ENCODE peak calls at places on chromosome 19, in six cellular contexts. R is IMR-90, V is A549, X is K562, L is HCT116, U is SK-N-SH. J is an unnamed sample.

GRCh38 chr19:57269515-57270250 is 10.6 kb upstream of the ZNF460 start:
- DNase-seq in R (peak; percentile 96), V (no peak), X (no peak), L (no peak), U (peak; percentile 7), J (no peak)

GRCh38 chr19:40376286-40376862 is 13.6 kb downstream of the HIPK4 start:
- DNase-seq in R (no peak), V (no peak), X (no peak), L (no peak), U (peak; percentile 14), J (no peak)

GRCh38 chr19:1646149-1646930 is 6.1 kb downstream of the TCF3 start:
- DNase-seq in R (no peak), V (no peak), X (no peak), L (no peak), U (no peak), J (no peak)

GRCh38 chr19:18379803-18380747 is 5.9 kb upstream of the GDF15 start:
- DNase-seq in R (peak; percentile 96), V (peak; percentile 99), X (peak; percentile 45), L (peak; percentile 93), U (no peak), J (peak; percentile 98)

GRCh38 chr19:7349961-7350711 is 1.4 kb downstream of the ARHGEF18 start:
- DNase-seq in R (no peak), V (no peak), X (no peak), L (no peak), U (no peak), J (no peak)

GRCh38 chr19:510606-511100 is 3.4 kb downstream of the TPGS1 start:
- DNase-seq in R (peak; percentile 81), V (peak; percentile 87), X (peak; percentile 69), L (peak; percentile 80), U (peak; percentile 93), J (peak; percentile 82)

GRCh38 chr19:10602330-10603083 is 15.4 kb upstream of the AP1M2 start:
- DNase-seq in R (peak; percentile 48), V (peak; percentile 63), X (peak; percentile 99), L (peak; percentile 26), U (peak; percentile 100), J (peak; percentile 31)

GRCh38 chr19:16338470-16339360 is 14.1 kb downstream of the KLF2 start:
- DNase-seq in R (peak; percentile 96), V (peak; percentile 72), X (no peak), L (peak; percentile 56), U (no peak), J (peak; percentile 28)

GRCh38 chr19:55441319-55441691 is 1.8 kb downstream of the SHISA7 start:
- DNase-seq in R (no peak), V (no peak), X (no peak), L (no peak), U (no peak), J (no peak)

GRCh38 chr19:1690570-1691307 is 38.3 kb upstream of the TCF3 start:
- DNase-seq in R (no peak), V (no peak), X (peak; percentile 96), L (no peak), U (peak; percentile 90), J (no peak)

GRCh38 chr19:41327499-41328156 is 17.7 kb downstream of the CCDC97 start:
- DNase-seq in R (peak; percentile 49), V (peak; percentile 71), X (no peak), L (no peak), U (peak; percentile 44), J (no peak)

GRCh38 chr19:51698296-51698695 is 5.2 kb downstream of the SPACA6 start:
- DNase-seq in R (peak; percentile 58), V (no peak), X (no peak), L (no peak), U (peak; percentile 5), J (no peak)

GRCh38 chr19:2221250-2221831 is 14.8 kb downstream of the PLEKHJ1 start:
- DNase-seq in R (peak; percentile 35), V (peak; percentile 30), X (no peak), L (no peak), U (peak; percentile 75), J (no peak)

DNA sequence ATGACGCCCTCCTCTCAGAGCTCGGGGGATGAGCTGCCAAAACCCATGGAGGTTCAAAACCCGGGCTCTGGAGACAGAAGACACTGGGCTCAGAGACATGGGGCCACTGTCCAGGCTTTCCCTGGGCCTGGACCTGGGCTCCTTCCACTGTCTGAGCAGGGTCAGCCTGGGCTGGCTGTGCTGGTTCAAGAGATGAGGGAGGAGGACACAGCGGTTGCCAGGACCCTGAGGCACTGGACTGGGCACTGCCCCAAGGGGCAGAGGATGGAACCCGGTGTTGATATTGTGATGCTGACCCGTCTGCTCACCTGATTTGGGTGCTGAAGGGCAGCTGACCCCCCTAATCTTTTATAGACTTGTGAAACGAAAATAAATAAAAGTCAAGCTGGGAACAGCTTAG is 14.1 kb upstream of the SIGLEC11 start:
- DNase-seq in R (no peak), V (no peak), X (no peak), L (no peak), U (no peak), J (no peak)
- TF ChIP-seq RAD21 in R (no peak), V (no peak), X (no peak), L (no peak), U (no peak), J (no peak)

DNA sequence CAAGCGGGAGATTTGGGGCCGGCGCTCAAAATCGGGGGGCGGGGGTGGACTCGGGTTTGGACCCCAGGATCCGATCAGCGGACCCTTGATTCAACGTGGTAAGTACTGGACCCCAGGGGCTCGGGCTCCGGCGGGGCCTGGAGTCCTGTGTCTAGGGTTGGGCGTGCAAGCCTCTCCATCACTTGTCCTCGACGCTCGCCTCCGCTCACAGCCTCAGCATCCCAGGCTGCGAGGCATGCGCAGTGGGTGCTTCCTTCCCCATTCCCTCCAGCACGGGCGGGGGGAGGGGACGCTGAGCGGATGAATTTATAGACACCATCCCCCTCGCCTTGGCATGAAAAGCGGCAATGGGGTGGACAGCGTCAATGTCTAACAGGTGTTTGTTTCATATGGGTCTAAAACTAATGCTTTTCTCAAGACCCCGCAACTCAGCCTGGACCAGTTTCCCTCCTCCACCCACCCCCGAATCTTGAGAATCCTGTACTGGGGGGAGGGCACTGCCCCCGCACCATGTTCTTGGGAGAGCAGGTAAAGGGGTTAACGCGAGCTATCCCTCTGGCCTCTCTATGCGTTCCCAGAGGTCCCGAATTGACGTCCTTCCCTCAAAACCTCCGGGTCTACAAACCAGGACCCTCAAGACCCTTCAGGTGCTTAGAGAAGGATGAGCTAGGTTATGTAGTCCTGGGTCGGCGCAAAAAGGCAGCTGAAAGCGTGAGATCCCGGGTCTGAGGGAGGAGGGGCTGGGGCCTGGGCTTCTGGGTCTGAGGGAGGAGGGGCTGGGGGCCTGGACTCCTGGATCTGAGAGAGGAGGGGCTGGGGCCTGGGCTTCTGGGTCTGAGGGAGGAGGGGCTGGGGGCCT is 556 bp downstream of the CPT1C start:
- DNase-seq in R (peak; percentile 70), V (no peak), X (no peak), L (no peak), U (peak; percentile 91), J (no peak)
- TF ChIP-seq RAD21 in R (no peak), V (no peak), X (no peak), L (no peak), U (no peak), J (no peak)

DNA sequence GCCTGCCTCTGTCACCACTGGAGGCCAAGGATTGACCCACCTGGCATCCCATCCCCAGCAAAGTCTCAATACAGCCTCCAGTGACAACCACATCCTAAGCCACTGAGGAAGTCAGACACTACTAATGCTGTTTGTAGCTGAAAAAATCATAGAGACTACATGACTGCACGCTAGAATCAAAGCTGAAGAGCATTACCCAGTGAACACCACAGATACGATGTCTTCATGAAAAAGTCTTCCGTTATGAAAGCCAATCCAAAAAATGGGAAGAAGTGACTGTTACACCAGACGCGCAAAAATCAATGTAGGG is 11.1 kb upstream of the NUP62 start:
- DNase-seq in R (no peak), V (no peak), X (no peak), L (no peak), U (no peak), J (no peak)
- TF ChIP-seq RAD21 in R (no peak), V (no peak), X (no peak), L (no peak), U (no peak), J (no peak)

GRCh38 chr19:50332264-50333038 is 3.3 kb upstream of the KCNC3 start:
- DNase-seq in R (no peak), V (no peak), X (no peak), L (no peak), U (no peak), J (no peak)
- TF ChIP-seq RAD21 in R (no peak), V (no peak), X (no peak), L (no peak), U (no peak), J (no peak)

DNA sequence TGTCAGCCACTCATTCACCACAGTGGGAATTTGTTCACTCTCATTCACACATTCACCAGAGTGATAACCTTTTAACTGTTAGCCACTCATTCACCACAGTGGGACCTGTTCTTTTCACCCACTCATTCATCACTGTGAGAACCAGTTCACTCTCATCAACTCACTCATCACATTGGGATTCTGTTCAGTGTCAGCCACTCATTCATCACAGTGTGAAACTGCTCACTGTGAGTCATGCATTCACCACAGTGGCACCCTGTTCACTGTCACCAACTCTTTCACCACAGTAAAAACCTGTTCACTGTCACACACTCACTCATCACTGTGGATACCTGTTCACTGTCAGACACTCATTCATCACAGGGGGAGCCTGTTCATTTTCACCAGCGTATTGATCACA is 43.5 kb upstream of the ZNF85 start:
- DNase-seq in R (no peak), V (no peak), X (no peak), L (no peak), U (no peak), J (no peak)
- TF ChIP-seq RAD21 in R (no peak), V (no peak), X (no peak), L (no peak), U (no peak), J (no peak)

GRCh38 chr19:34667349-34668076 is 9.4 kb downstream of the SCGB2B2 start:
- DNase-seq in R (peak; percentile 27), V (no peak), X (peak; percentile 13), L (no peak), U (no peak), J (peak; percentile 16)
- TF ChIP-seq RAD21 in R (no peak), V (no peak), X (no peak), L (no peak), U (no peak), J (no peak)

GRCh38 chr19:31107096-31107495 is 242.1 kb downstream of the TSHZ3 start:
- DNase-seq in R (no peak), V (no peak), X (no peak), L (no peak), U (no peak), J (no peak)
- TF ChIP-seq RAD21 in R (no peak), V (no peak), X (no peak), L (no peak), U (no peak), J (no peak)

GRCh38 chr19:46697142-46697960 is 19.6 kb downstream of the PRKD2 start:
- DNase-seq in R (peak; percentile 49), V (peak; percentile 84), X (peak; percentile 100), L (peak; percentile 80), U (peak; percentile 72), J (no peak)
- TF ChIP-seq RAD21 in R (no peak), V (no peak), X (peak; percentile 10), L (no peak), U (no peak), J (no peak)

GRCh38 chr19:28103916-28104315 is 1109.0 kb downstream of the UQCRFS1 start:
- DNase-seq in R (no peak), V (no peak), X (no peak), L (no peak), U (no peak), J (no peak)
- TF ChIP-seq RAD21 in R (no peak), V (no peak), X (no peak), L (no peak), U (no peak), J (no peak)

J was measured in HepG2.